ENCODE peak calls at places on chromosomes 5 and 9, in six cellular contexts. P, K, D, A, B and V are unnamed samples.
A peak's percentile ranks its signal among the peaks of the same experiment; 100 is the strongest.

GRCh38 chr5:126544087-126544740 is 50.8 kb downstream of the ALDH7A1 start:
- DNase-seq in P (peak; percentile 86), K (peak; percentile 69), D (peak; percentile 53), A (peak; percentile 81), B (peak; percentile 32), V (peak; percentile 30)

GRCh38 chr5:84242286-84242685 is 142.4 kb downstream of the EDIL3 start:
- DNase-seq in P (no peak), K (no peak), D (no peak), A (no peak), B (no peak), V (no peak)

GRCh38 chr9:120904061-120904998 is 22.3 kb downstream of the TRAF1 start:
- DNase-seq in P (peak; percentile 89), K (no peak), D (no peak), A (no peak), B (no peak), V (no peak)

GRCh38 chr5:157689942-157690689 is 18.8 kb downstream of the C5orf52 start:
- DNase-seq in P (no peak), K (peak; percentile 51), D (no peak), A (no peak), B (no peak), V (no peak)

GRCh38 chr5:156444737-156445136 is 117.8 kb downstream of the SGCD start:
- DNase-seq in P (no peak), K (peak; percentile 29), D (no peak), A (no peak), B (no peak), V (peak; percentile 6)

GRCh38 chr5:99019812-99020697 is 91.2 kb upstream of the CHD1 start:
- DNase-seq in P (no peak), K (no peak), D (peak; percentile 93), A (no peak), B (no peak), V (no peak)

GRCh38 chr5:142852799-142853198 is 82.6 kb downstream of the ARHGAP26 start:
- DNase-seq in P (no peak), K (no peak), D (no peak), A (no peak), B (no peak), V (no peak)

GRCh38 chr9:128190516-128191405 is 611 bp downstream of the CIZ1 start:
- DNase-seq in P (peak; percentile 37), K (peak; percentile 19), D (no peak), A (peak; percentile 66), B (peak; percentile 49), V (no peak)

GRCh38 chr5:58094031-58094430 is 365.9 kb downstream of the PLK2 start:
- DNase-seq in P (no peak), K (no peak), D (no peak), A (no peak), B (peak; percentile 17), V (no peak)

GRCh38 chr9:2260401-2261306 is 245.5 kb downstream of the SMARCA2 start:
- DNase-seq in P (no peak), K (no peak), D (peak; percentile 10), A (peak; percentile 97), B (no peak), V (no peak)

GRCh38 chr5:115349001-115349817 is 52.8 kb upstream of the CCDC112 start:
- DNase-seq in P (no peak), K (no peak), D (peak; percentile 86), A (no peak), B (no peak), V (no peak)

GRCh38 chr9:134141906-134142305 is 6.0 kb downstream of the WDR5 start:
- DNase-seq in P (no peak), K (no peak), D (no peak), A (no peak), B (no peak), V (no peak)

GRCh38 chr5:17304282-17304681 is 86.9 kb downstream of the BASP1 start:
- DNase-seq in P (no peak), K (no peak), D (no peak), A (no peak), B (no peak), V (no peak)

GRCh38 chr5:168186289-168187074 is 105.0 kb upstream of the WWC1 start:
- DNase-seq in P (no peak), K (no peak), D (no peak), A (no peak), B (no peak), V (no peak)

GRCh38 chr5:135034186-135034962 is at the start of gene PITX1:
- DNase-seq in P (peak; percentile 90), K (peak; percentile 71), D (no peak), A (peak; percentile 96), B (peak; percentile 83), V (peak; percentile 70)

GRCh38 chr9:78212868-78213267 is 23.0 kb upstream of the CEP78 start:
- DNase-seq in P (no peak), K (no peak), D (no peak), A (no peak), B (no peak), V (no peak)

GRCh38 chr9:116928884-116929283 is 241.8 kb downstream of the TRIM32 start:
- DNase-seq in P (no peak), K (peak; percentile 91), D (no peak), A (no peak), B (no peak), V (no peak)

GRCh38 chr9:5421163-5421562 is 16.6 kb downstream of the PLGRKT start:
- DNase-seq in P (no peak), K (no peak), D (no peak), A (no peak), B (no peak), V (no peak)

GRCh38 chr9:33260372-33260771 is 4.1 kb downstream of the BAG1 start:
- DNase-seq in P (no peak), K (no peak), D (no peak), A (no peak), B (no peak), V (no peak)

GRCh38 chr9:3433754-3434153 is 92.0 kb downstream of the RFX3 start:
- DNase-seq in P (no peak), K (no peak), D (no peak), A (no peak), B (no peak), V (no peak)

GRCh38 chr5:76082790-76083554 is at the start of gene SV2C:
- DNase-seq in P (no peak), K (peak; percentile 50), D (no peak), A (no peak), B (no peak), V (peak; percentile 89)

DNA sequence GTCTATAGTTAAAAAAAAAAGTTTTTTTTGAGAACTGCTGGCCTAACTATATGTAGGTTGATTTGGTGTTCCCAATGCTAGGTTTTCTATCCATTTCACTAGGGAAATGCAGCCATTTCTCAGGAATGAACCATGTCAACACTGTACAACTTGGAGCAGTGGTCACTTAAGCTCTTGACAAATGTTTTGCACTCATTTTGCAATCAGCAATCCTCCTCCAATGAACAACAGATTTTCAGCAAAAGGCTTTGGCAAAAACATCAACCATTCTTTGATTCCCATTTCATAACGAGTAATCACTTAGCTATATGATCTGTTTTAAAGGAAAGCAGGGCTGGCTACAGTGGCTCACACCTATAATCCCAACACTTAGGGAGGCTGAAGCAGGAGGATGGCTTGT is 17.9 kb downstream of the STRBP start:
- DNase-seq in P (no peak), K (no peak), D (no peak), A (no peak), B (no peak), V (no peak)
- H3K79me2 ChIP-seq in P (peaks cover 98% of the 10 kb centered on the region), K (peaks cover 100% of the 10 kb centered on the region), D (no peaks in the 10 kb centered on the region), A (peaks cover 100% of the 10 kb centered on the region), B (peaks cover 43% of the 10 kb centered on the region), V (no peaks in the 10 kb centered on the region)

DNA sequence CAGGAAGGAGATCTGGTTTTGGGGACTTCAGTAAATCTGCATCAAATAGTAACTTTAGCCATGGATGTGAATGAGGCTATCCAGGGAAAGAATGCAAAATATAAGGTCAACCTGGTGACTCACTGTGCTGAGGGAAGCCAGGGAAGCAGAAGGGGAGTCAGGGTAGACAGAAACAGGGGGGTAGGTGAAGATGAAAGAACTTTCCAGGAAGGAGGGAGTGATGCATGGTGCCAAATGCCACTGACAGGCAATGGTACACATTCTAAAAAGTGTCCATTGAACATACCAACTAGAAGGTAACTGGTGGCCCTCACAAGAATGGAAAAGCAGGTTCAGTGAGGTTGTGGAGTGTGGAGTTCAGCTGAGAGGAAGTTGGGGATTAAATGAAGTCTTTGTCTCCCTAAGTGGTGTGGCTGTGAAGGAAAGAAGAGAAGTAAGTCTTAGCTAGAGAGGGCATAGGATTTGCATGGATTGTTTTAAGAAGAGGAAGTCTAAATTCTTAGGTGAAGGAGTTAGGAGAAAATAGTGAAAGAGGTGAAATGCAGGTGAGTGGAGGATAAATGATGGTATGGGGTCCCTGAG is 35.5 kb downstream of the PALM2AKAP2 start:
- DNase-seq in P (no peak), K (no peak), D (no peak), A (no peak), B (no peak), V (no peak)
- H3K79me2 ChIP-seq in P (no peaks in the 10 kb centered on the region), K (no peaks in the 10 kb centered on the region), D (no peaks in the 10 kb centered on the region), A (no peaks in the 10 kb centered on the region), B (no peaks in the 10 kb centered on the region), V (peaks cover 65% of the 10 kb centered on the region)

DNA sequence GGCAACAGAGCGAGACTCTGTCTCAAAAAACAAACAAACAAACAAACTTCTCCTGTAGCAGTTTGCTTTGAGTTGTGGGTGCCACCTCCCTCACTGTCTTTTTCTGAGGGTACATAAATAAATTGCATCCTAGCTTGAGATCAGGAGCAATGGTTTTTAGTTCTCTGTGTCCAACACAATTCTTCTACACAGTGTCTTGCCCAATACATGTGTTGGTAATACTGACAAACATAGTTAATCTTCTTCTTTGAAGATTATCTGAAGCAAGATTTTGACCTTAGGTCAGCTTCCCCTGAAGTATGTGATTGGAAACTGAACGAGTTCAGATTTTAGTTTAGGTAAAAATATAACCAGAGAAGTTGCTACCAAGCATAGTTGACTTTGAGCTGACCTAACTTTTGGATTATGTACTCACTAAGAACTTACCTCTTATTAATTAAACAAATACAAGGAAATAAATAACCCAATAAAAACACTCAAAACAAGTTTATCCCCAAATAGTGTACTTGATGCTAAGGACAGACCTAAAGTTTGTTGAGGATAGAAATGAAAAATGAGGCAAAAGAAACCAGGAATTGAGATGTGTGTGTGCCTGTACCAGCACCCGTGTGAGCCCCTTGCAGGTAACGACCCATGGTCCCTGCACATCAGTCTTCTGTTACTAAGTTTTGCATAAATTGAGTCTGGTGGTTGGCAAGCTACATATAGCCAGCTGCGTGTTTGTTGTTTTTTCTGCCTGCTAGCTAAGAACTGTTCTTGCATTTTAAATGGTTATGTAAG is 16.2 kb downstream of the TJP2 start:
- DNase-seq in P (peak; percentile 73), K (no peak), D (no peak), A (peak; percentile 43), B (no peak), V (no peak)
- H3K79me2 ChIP-seq in P (no peaks in the 10 kb centered on the region), K (peaks cover 91% of the 10 kb centered on the region), D (peaks cover 94% of the 10 kb centered on the region), A (no peaks in the 10 kb centered on the region), B (peaks cover 2% of the 10 kb centered on the region), V (peaks cover 71% of the 10 kb centered on the region)

GRCh38 chr5:69257577-69257976 is 22.9 kb downstream of the CDK7 start:
- DNase-seq in P (no peak), K (no peak), D (no peak), A (no peak), B (no peak), V (no peak)

GRCh38 chr5:69250593-69250992 is 15.9 kb downstream of the CDK7 start:
- DNase-seq in P (no peak), K (no peak), D (no peak), A (no peak), B (no peak), V (no peak)

GRCh38 chr5:69248019-69248418 is 13.3 kb downstream of the CDK7 start:
- DNase-seq in P (no peak), K (no peak), D (no peak), A (no peak), B (no peak), V (no peak)

DNA sequence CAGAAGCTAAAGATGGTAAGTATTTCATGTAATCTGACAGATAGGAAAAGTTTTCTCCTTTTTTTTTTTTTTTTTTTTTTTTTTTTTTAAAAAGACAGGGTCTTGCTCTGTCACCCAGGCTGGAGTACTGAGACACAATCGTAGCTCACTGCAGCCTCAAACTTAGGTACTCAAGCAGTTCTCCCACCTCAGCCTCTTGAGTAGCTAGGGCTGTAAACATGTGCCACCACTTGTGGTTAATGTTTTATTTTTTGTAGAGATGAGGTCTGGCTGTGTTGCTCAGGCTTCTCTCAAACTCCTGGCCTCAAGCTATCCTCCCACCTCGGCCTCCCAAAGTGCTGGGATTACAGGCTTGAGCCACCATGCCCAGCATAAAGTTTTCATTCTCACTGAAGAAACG is 17.8 kb downstream of the CDK7 start:
- DNase-seq in P (no peak), K (no peak), D (no peak), A (no peak), B (no peak), V (no peak)
- H3K79me2 ChIP-seq in P (peaks cover 8% of the 10 kb centered on the region), K (peaks cover 69% of the 10 kb centered on the region), D (peaks cover 45% of the 10 kb centered on the region), A (peaks cover 67% of the 10 kb centered on the region), B (peaks cover 44% of the 10 kb centered on the region), V (peaks cover 76% of the 10 kb centered on the region)